ENCODE peak calls at places on chromosomes 4 and X, in four cellular contexts. One of them, this sample, is unnamed. For H3K4me1, the result is how much of the 10 kb centered on the place peaks cover.

GRCh38 chr4:21046121-21046520 is 345.9 kb downstream of the PACRGL start:
- DNase-seq in OCI-LY7: no peak
- DNase-seq in transverse colon: no peak
- DNase-seq in IMR-90: no peak
- DNase-seq in this sample: peak

GRCh38 chr4:184792950-184793555 is 32.7 kb downstream of the ACSL1 start:
- DNase-seq in OCI-LY7: no peak
- DNase-seq in IMR-90: peak
- DNase-seq in transverse colon: no peak
- DNase-seq in this sample: peak

GRCh38 chr4:180084561-180084960 is 2158.6 kb upstream of the TENM3 start:
- DNase-seq in IMR-90: peak
- DNase-seq in OCI-LY7: no peak
- DNase-seq in transverse colon: no peak
- DNase-seq in this sample: peak

GRCh38 chrX:68511255-68511654 is 12.4 kb downstream of the YIPF6 start:
- DNase-seq in transverse colon: peak
- DNase-seq in OCI-LY7: peak
- DNase-seq in IMR-90: peak
- DNase-seq in this sample: no peak

GRCh38 chr4:147340111-147340510 is 140.8 kb upstream of the EDNRA start:
- DNase-seq in IMR-90: peak
- DNase-seq in OCI-LY7: no peak
- DNase-seq in transverse colon: no peak
- DNase-seq in this sample: peak

GRCh38 chr4:7817877-7818675 is 121.6 kb downstream of the AFAP1 start:
- DNase-seq in transverse colon: no peak
- DNase-seq in OCI-LY7: no peak
- DNase-seq in IMR-90: peak
- DNase-seq in this sample: peak

GRCh38 chr4:47468686-47469365 is 5.3 kb upstream of the COMMD8 start:
- DNase-seq in IMR-90: peak
- DNase-seq in OCI-LY7: no peak
- DNase-seq in transverse colon: no peak
- DNase-seq in this sample: peak

GRCh38 chr4:159248383-159249178 is 145.7 kb downstream of the RAPGEF2 start:
- DNase-seq in OCI-LY7: no peak
- DNase-seq in IMR-90: peak
- DNase-seq in transverse colon: no peak
- DNase-seq in this sample: peak

GRCh38 chr4:106369456-106370060 is 980 bp upstream of the GIMD1 start:
- DNase-seq in IMR-90: peak
- DNase-seq in transverse colon: no peak
- DNase-seq in OCI-LY7: peak
- DNase-seq in this sample: peak

GRCh38 chrX:82218361-82218760 is 1016.5 kb downstream of the SH3BGRL start:
- DNase-seq in transverse colon: no peak
- DNase-seq in OCI-LY7: peak
- DNase-seq in IMR-90: peak
- DNase-seq in this sample: no peak

GRCh38 chr4:140893939-140894338 is 137.8 kb upstream of the TBC1D9 start:
- DNase-seq in IMR-90: peak
- DNase-seq in transverse colon: no peak
- DNase-seq in OCI-LY7: no peak
- DNase-seq in this sample: peak

GRCh38 chr4:41468122-41468521 is 69.8 kb upstream of the LIMCH1 start:
- DNase-seq in IMR-90: no peak
- DNase-seq in transverse colon: no peak
- DNase-seq in OCI-LY7: no peak
- DNase-seq in this sample: no peak

GRCh38 chr4:14790487-14790886 is 211.8 kb upstream of the CPEB2 start:
- DNase-seq in transverse colon: no peak
- DNase-seq in OCI-LY7: no peak
- DNase-seq in IMR-90: no peak
- DNase-seq in this sample: no peak

GRCh38 chrX:39848243-39848642 is 249.5 kb downstream of the BCOR start:
- DNase-seq in OCI-LY7: no peak
- DNase-seq in IMR-90: peak
- DNase-seq in transverse colon: no peak
- DNase-seq in this sample: peak

GRCh38 chr4:104772849-104773248 is 278.2 kb upstream of the CXXC4 start:
- DNase-seq in IMR-90: no peak
- DNase-seq in transverse colon: no peak
- DNase-seq in OCI-LY7: no peak
- DNase-seq in this sample: no peak

GRCh38 chrX:23626651-23627050 is 40.6 kb upstream of the PRDX4 start:
- DNase-seq in transverse colon: no peak
- DNase-seq in OCI-LY7: no peak
- DNase-seq in IMR-90: no peak
- DNase-seq in this sample: no peak
- TF ChIP-seq CTCF in transverse colon: no peak
- TF ChIP-seq CTCF in OCI-LY7: peak
- TF ChIP-seq CTCF in IMR-90: no peak
- TF ChIP-seq CTCF in this sample: no peak

GRCh38 chrX:65600106-65600505 is 65.5 kb upstream of the LAS1L start:
- DNase-seq in transverse colon: no peak
- DNase-seq in OCI-LY7: no peak
- DNase-seq in IMR-90: no peak
- DNase-seq in this sample: no peak
- H3K4me1 ChIP-seq in transverse colon: under half
- H3K4me1 ChIP-seq in OCI-LY7: under half
- H3K4me1 ChIP-seq in IMR-90: under half
- H3K4me1 ChIP-seq in this sample: under half

DNA sequence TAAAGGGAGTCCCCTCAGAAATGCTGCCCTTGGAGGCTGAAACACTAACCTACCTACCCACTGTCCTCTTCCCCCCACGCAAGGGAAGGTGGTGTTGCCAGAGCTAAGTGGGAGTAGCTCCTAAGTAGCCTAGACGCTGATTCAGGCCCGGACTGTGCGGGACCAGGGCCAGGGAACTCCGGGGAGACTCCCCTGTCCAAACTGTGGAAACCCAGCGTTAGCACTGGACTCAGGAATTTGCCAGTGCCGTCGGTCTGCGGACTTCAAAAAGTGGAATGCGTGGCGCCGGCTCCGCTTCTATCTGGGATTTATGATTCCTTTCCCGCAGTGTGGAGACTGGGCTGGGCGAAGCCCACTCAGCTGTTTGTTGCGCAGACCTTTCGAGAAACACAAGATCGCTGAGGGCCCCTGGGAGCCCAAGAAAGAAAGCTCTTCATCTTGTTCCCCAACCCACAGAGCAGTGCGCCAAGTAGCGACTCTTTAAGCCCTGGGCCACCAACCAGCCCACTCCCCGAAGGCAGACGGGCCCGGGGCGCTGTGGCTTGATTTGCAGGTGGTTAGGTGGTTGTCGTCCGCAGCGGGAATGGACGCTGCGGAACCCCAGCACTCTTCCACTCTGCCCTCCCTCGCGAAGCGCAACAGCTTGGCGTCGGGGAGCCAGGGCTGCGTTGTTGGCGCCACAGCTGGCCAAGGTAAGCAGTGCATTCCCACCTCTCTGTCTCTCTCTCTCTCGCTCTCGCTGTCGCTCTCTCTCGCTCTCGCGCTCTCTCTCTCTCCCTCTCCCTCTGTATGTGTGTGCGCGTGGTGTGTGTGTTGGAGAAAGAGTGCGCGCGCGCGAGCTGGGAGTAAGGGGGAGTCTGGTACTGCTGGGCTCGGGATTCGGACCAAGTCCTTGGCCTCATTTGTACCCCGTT is 2.0 kb downstream of the TMEM255A start:
- DNase-seq in OCI-LY7: peak
- DNase-seq in transverse colon: peak
- DNase-seq in IMR-90: peak
- DNase-seq in this sample: peak
- TF ChIP-seq CTCF in OCI-LY7: peak
- TF ChIP-seq CTCF in transverse colon: peak
- TF ChIP-seq CTCF in IMR-90: no peak
- TF ChIP-seq CTCF in this sample: peak

DNA sequence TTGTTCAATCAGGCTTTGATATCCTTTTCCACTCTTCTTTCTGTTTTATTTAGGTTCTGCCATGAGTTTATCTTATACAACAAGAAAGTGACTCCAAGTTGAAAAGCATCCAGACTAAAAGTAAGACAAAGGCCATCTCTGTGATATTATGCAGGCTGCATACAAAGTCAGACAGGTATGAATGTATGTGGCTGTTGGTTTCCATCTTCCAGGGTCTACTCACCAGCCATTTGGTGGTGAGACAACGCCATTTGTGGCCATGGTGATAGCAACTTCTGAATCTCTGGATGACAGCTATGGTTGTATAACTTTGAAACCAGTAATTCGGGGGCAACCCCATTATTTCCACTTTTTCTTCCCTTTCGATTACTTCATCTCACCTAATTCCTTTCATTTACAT is 17.2 kb upstream of the MSL3 start:
- DNase-seq in IMR-90: no peak
- DNase-seq in transverse colon: no peak
- DNase-seq in OCI-LY7: no peak
- DNase-seq in this sample: no peak
- H3K4me1 ChIP-seq in IMR-90: under half
- H3K4me1 ChIP-seq in transverse colon: under half
- H3K4me1 ChIP-seq in OCI-LY7: under half
- H3K4me1 ChIP-seq in this sample: under half

GRCh38 chrX:76109654-76110053 is 63.2 kb upstream of the PBDC1 start:
- DNase-seq in OCI-LY7: no peak
- DNase-seq in IMR-90: no peak
- DNase-seq in transverse colon: no peak
- DNase-seq in this sample: no peak
- TF ChIP-seq CTCF in OCI-LY7: no peak
- TF ChIP-seq CTCF in IMR-90: peak
- TF ChIP-seq CTCF in transverse colon: no peak
- TF ChIP-seq CTCF in this sample: no peak

GRCh38 chrX:107715331-107716044 is 60.1 kb downstream of the TSC22D3 start:
- DNase-seq in OCI-LY7: peak
- DNase-seq in IMR-90: peak
- DNase-seq in transverse colon: peak
- DNase-seq in this sample: no peak
- H3K4me1 ChIP-seq in OCI-LY7: half or more
- H3K4me1 ChIP-seq in IMR-90: under half
- H3K4me1 ChIP-seq in transverse colon: under half
- H3K4me1 ChIP-seq in this sample: under half

DNA sequence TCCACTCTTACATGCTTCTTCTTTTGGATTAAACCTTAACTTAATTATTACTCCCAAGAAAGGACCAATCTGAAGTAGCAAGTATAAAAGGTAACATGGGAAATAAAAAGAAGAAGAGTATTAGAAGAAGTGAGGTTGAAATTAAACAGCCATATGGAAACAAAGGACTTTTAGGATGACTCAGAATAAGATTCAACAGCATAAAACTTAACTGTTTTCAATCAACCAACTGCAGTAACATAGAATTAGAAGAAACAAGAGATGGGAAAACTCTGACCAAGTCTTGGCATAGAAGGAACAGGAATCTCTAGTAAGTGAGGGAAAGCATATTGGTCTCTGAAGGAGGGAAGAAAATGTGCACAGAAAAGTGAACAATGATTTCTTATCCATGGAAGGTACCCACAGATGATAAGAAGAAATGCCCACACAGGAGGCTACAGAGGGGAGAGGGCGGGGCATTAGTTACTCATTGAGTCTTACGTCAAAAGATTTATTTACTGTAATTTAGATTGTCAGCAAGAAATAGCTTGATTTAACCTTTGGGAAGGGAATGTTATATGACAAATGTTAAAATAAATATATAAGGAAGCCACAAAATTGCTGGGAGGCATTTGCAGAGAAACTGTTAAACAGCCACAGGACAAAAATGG is 177.3 kb downstream of the BANK1 start:
- DNase-seq in OCI-LY7: no peak
- DNase-seq in IMR-90: no peak
- DNase-seq in transverse colon: no peak
- DNase-seq in this sample: peak
- TF ChIP-seq CTCF in OCI-LY7: no peak
- TF ChIP-seq CTCF in IMR-90: no peak
- TF ChIP-seq CTCF in transverse colon: no peak
- TF ChIP-seq CTCF in this sample: no peak

GRCh38 chr4:94345984-94346383 is 3.3 kb upstream of the HPGDS start:
- DNase-seq in IMR-90: no peak
- DNase-seq in OCI-LY7: no peak
- DNase-seq in transverse colon: no peak
- DNase-seq in this sample: no peak
- H3K4me1 ChIP-seq in IMR-90: under half
- H3K4me1 ChIP-seq in OCI-LY7: under half
- H3K4me1 ChIP-seq in transverse colon: under half
- H3K4me1 ChIP-seq in this sample: under half

GRCh38 chr4:138241281-138242075 is 671 bp downstream of the SLC7A11 start:
- DNase-seq in OCI-LY7: peak
- DNase-seq in transverse colon: no peak
- DNase-seq in IMR-90: peak
- DNase-seq in this sample: peak

GRCh38 chr4:138243369-138243768 is 1.2 kb upstream of the SLC7A11 start:
- DNase-seq in OCI-LY7: no peak
- DNase-seq in transverse colon: no peak
- DNase-seq in IMR-90: no peak
- DNase-seq in this sample: peak

GRCh38 chr4:138242830-138243149 is 641 bp upstream of the SLC7A11 start:
- DNase-seq in OCI-LY7: no peak
- DNase-seq in transverse colon: no peak
- DNase-seq in IMR-90: no peak
- DNase-seq in this sample: no peak

GRCh38 chr4:138239496-138239895 is 2.7 kb downstream of the SLC7A11 start:
- DNase-seq in OCI-LY7: no peak
- DNase-seq in transverse colon: no peak
- DNase-seq in IMR-90: no peak
- DNase-seq in this sample: no peak

GRCh38 chr4:138242076-138242829 is at the start of gene SLC7A11:
- DNase-seq in OCI-LY7: peak
- DNase-seq in transverse colon: peak
- DNase-seq in IMR-90: peak
- DNase-seq in this sample: peak
- TF ChIP-seq CTCF in OCI-LY7: no peak
- TF ChIP-seq CTCF in transverse colon: no peak
- TF ChIP-seq CTCF in IMR-90: peak
- TF ChIP-seq CTCF in this sample: no peak

This sample was measured in astrocyte.